ENCODE peak calls at places on chromosome 6, in five cellular contexts. One of them, this sample, is unnamed.

GRCh38 chr6:83198486-83199172 is 5.5 kb downstream of the RWDD2A start:
- DNase-seq in K562: no peak
- DNase-seq in GM12878: no peak
- DNase-seq in HepG2: no peak
- DNase-seq in H1: no peak
- DNase-seq in this sample: no peak

GRCh38 chr6:159871911-159872310 is 18.9 kb upstream of the MAS1 start:
- DNase-seq in HepG2: no peak
- DNase-seq in GM12878: no peak
- DNase-seq in H1: no peak
- DNase-seq in K562: no peak
- DNase-seq in this sample: no peak

GRCh38 chr6:134074151-134074712 is 21.8 kb upstream of the SLC2A12 start:
- DNase-seq in HepG2: peak; percentile 9
- DNase-seq in H1: peak; percentile 78
- DNase-seq in GM12878: no peak
- DNase-seq in K562: no peak
- DNase-seq in this sample: no peak

GRCh38 chr6:11275598-11275997 is 43.1 kb upstream of the NEDD9 start:
- DNase-seq in H1: no peak
- DNase-seq in GM12878: peak; percentile 95
- DNase-seq in K562: no peak
- DNase-seq in HepG2: peak; percentile 91
- DNase-seq in this sample: no peak

GRCh38 chr6:45599053-45599452 is 221.3 kb upstream of the SUPT3H start:
- DNase-seq in H1: no peak
- DNase-seq in HepG2: no peak
- DNase-seq in GM12878: no peak
- DNase-seq in K562: no peak
- DNase-seq in this sample: no peak

GRCh38 chr6:89371849-89372505 is 19.5 kb upstream of the UBE2J1 start:
- DNase-seq in H1: peak; percentile 92
- DNase-seq in GM12878: no peak
- DNase-seq in K562: peak; percentile 68
- DNase-seq in HepG2: peak; percentile 47
- DNase-seq in this sample: no peak

GRCh38 chr6:96016781-96017180 is 1.0 kb downstream of the FUT9 start:
- DNase-seq in HepG2: no peak
- DNase-seq in GM12878: no peak
- DNase-seq in K562: no peak
- DNase-seq in H1: no peak
- DNase-seq in this sample: no peak

GRCh38 chr6:15358579-15359327 is 112.9 kb downstream of the JARID2 start:
- DNase-seq in K562: no peak
- DNase-seq in GM12878: peak; percentile 75
- DNase-seq in H1: no peak
- DNase-seq in HepG2: no peak
- DNase-seq in this sample: no peak

GRCh38 chr6:45539124-45539523 is 161.4 kb upstream of the SUPT3H start:
- DNase-seq in HepG2: no peak
- DNase-seq in H1: no peak
- DNase-seq in GM12878: no peak
- DNase-seq in K562: no peak
- DNase-seq in this sample: no peak

GRCh38 chr6:38867726-38868125 is 152.6 kb downstream of the DNAH8 start:
- DNase-seq in HepG2: no peak
- DNase-seq in GM12878: no peak
- DNase-seq in H1: no peak
- DNase-seq in K562: no peak
- DNase-seq in this sample: no peak

GRCh38 chr6:15763827-15764226 is 101.0 kb upstream of the DTNBP1 start:
- DNase-seq in HepG2: peak; percentile 55
- DNase-seq in K562: no peak
- DNase-seq in H1: no peak
- DNase-seq in GM12878: no peak
- DNase-seq in this sample: peak; percentile 27

GRCh38 chr6:75843401-75843800 is 94.4 kb downstream of the MYO6 start:
- DNase-seq in GM12878: no peak
- DNase-seq in K562: no peak
- DNase-seq in HepG2: no peak
- DNase-seq in H1: no peak
- DNase-seq in this sample: no peak

GRCh38 chr6:27426045-27426620 is 37.6 kb downstream of the ZNF391 start:
- DNase-seq in GM12878: no peak
- DNase-seq in K562: no peak
- DNase-seq in H1: no peak
- DNase-seq in HepG2: no peak
- DNase-seq in this sample: no peak

GRCh38 chr6:36386495-36387439 is 702 bp downstream of the ETV7 start:
- DNase-seq in HepG2: no peak
- DNase-seq in H1: peak; percentile 65
- DNase-seq in K562: no peak
- DNase-seq in GM12878: no peak
- DNase-seq in this sample: no peak

GRCh38 chr6:8000080-8001035 is 63.8 kb downstream of the BLOC1S5 start:
- DNase-seq in GM12878: no peak
- DNase-seq in HepG2: no peak
- DNase-seq in K562: no peak
- DNase-seq in H1: no peak
- DNase-seq in this sample: no peak

DNA sequence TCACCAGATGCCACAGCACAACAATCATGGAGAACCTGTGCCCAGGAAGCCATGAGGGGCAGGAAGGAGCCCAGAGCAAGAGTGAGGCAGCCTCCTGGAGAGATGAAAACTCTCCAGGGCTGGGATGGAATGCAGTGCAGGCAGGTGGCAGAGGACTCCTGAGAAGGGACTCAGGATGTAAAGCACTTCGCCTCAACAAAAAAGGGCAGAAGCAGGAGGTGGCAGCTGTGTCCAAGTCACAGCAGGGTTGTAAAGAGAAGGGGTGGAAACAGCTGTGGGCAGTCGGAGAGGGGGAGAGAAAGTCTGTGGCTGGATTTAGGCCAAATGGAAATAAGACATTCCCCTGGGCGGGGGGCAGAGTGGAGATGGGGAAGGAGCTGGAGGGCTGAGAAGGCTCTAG is 34.9 kb downstream of the CYP21A2 start:
- DNase-seq in HepG2: no peak
- DNase-seq in K562: no peak
- DNase-seq in H1: no peak
- DNase-seq in GM12878: no peak
- DNase-seq in this sample: no peak
- TF ChIP-seq SRF in HepG2: no peak
- TF ChIP-seq SRF in K562: no peak
- TF ChIP-seq SRF in H1: no peak
- TF ChIP-seq SRF in GM12878: no peak
- TF ChIP-seq SRF in this sample: no peak

GRCh38 chr6:9485992-9486391 is 928.9 kb downstream of the TFAP2A start:
- DNase-seq in GM12878: no peak
- DNase-seq in K562: no peak
- DNase-seq in HepG2: no peak
- DNase-seq in H1: no peak
- DNase-seq in this sample: no peak

GRCh38 chr6:9481292-9482029 is 933.4 kb downstream of the TFAP2A start:
- DNase-seq in K562: no peak
- DNase-seq in HepG2: no peak
- DNase-seq in H1: no peak
- DNase-seq in GM12878: no peak
- DNase-seq in this sample: peak; percentile 50

GRCh38 chr6:9484091-9484490 is 930.8 kb downstream of the TFAP2A start:
- DNase-seq in K562: no peak
- DNase-seq in GM12878: no peak
- DNase-seq in H1: no peak
- DNase-seq in HepG2: no peak
- DNase-seq in this sample: no peak

GRCh38 chr6:9484686-9485085 is 930.2 kb downstream of the TFAP2A start:
- DNase-seq in HepG2: no peak
- DNase-seq in K562: no peak
- DNase-seq in GM12878: no peak
- DNase-seq in H1: no peak
- DNase-seq in this sample: no peak

GRCh38 chr6:9482030-9482731 is 932.7 kb downstream of the TFAP2A start:
- DNase-seq in HepG2: no peak
- DNase-seq in GM12878: no peak
- DNase-seq in H1: no peak
- DNase-seq in K562: no peak
- DNase-seq in this sample: peak; percentile 78
- TF ChIP-seq CEBPB in HepG2: no peak
- TF ChIP-seq CEBPB in GM12878: no peak
- TF ChIP-seq CEBPB in H1: no peak
- TF ChIP-seq CEBPB in K562: no peak
- TF ChIP-seq CEBPB in this sample: no peak

GRCh38 chr6:34460796-34461507 is 4.9 kb upstream of the PACSIN1 start:
- DNase-seq in HepG2: no peak
- DNase-seq in K562: no peak
- DNase-seq in H1: no peak
- DNase-seq in GM12878: no peak
- DNase-seq in this sample: no peak
- TF ChIP-seq SRF in HepG2: no peak
- TF ChIP-seq SRF in K562: no peak
- TF ChIP-seq SRF in H1: no peak
- TF ChIP-seq SRF in GM12878: no peak
- TF ChIP-seq SRF in this sample: no peak

GRCh38 chr6:156282087-156282486 is 495.1 kb upstream of the ARID1B start:
- DNase-seq in HepG2: no peak
- DNase-seq in H1: no peak
- DNase-seq in GM12878: no peak
- DNase-seq in K562: no peak
- DNase-seq in this sample: no peak
- TF ChIP-seq CEBPB in HepG2: no peak
- TF ChIP-seq CEBPB in H1: no peak
- TF ChIP-seq CEBPB in GM12878: no peak
- TF ChIP-seq CEBPB in K562: no peak
- TF ChIP-seq CEBPB in this sample: no peak

GRCh38 chr6:25173951-25174474 is 105.2 kb upstream of the CARMIL1 start:
- DNase-seq in K562: no peak
- DNase-seq in HepG2: peak; percentile 60
- DNase-seq in GM12878: no peak
- DNase-seq in H1: no peak
- DNase-seq in this sample: peak; percentile 70

GRCh38 chr6:25173232-25173631 is 105.9 kb upstream of the CARMIL1 start:
- DNase-seq in H1: no peak
- DNase-seq in K562: no peak
- DNase-seq in GM12878: no peak
- DNase-seq in HepG2: no peak
- DNase-seq in this sample: no peak

GRCh38 chr6:25171301-25171700 is 107.9 kb upstream of the CARMIL1 start:
- DNase-seq in H1: no peak
- DNase-seq in K562: no peak
- DNase-seq in GM12878: no peak
- DNase-seq in HepG2: no peak
- DNase-seq in this sample: no peak

GRCh38 chr6:25174678-25175077 is 104.5 kb upstream of the CARMIL1 start:
- DNase-seq in H1: no peak
- DNase-seq in K562: no peak
- DNase-seq in HepG2: no peak
- DNase-seq in GM12878: no peak
- DNase-seq in this sample: no peak

DNA sequence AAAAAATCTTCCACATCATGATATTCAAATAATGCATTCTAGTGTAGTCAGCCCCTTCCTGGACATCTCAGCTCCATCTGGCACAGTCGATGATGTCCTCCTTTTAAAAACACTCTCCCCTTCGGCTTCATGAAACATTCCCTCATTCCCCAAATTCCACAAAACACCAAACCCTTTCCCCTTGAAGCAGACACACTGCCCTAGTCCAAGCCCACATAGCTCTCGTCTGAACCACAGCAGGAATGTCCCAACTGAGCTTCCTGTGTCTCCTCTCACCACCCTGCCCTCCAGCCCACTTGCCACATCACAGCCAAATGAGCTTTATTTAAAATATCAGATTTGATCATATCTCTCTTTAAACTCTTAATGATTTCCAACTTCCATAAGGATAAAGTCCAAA is 106.4 kb upstream of the CARMIL1 start:
- DNase-seq in H1: no peak
- DNase-seq in HepG2: no peak
- DNase-seq in GM12878: no peak
- DNase-seq in K562: no peak
- DNase-seq in this sample: no peak
- TF ChIP-seq SRF in H1: no peak
- TF ChIP-seq SRF in HepG2: no peak
- TF ChIP-seq SRF in GM12878: no peak
- TF ChIP-seq SRF in K562: no peak
- TF ChIP-seq SRF in this sample: no peak

This sample was measured in HCT116.